ENCODE peak calls at places on chromosomes 7 and 10, in ten cellular contexts. R is suprapubic skin, P is A549, I is HepG2, T is transverse colon, F is ovary, K is SK-N-SH, X is stomach, Q is GM12878, A is sigmoid colon. M is an unnamed sample.

GRCh38 chr7:151411551-151411950 is 1.7 kb upstream of the WDR86 start:
- DNase-seq in R (no peak), Q (no peak), X (no peak), I (no peak), P (no peak), F (no peak), T (no peak), K (peak), A (no peak), M (no peak)

GRCh38 chr10:103492655-103493261 is 747 bp upstream of the NEURL1 start:
- DNase-seq in A (no peak), I (no peak), T (no peak), X (no peak), K (no peak), R (no peak), P (no peak), F (no peak), Q (no peak), M (no peak)

GRCh38 chr7:156640949-156641485 is 443 bp downstream of the RNF32 start:
- DNase-seq in X (peak), A (peak), K (no peak), R (no peak), F (no peak), T (peak), I (no peak), Q (no peak), P (peak), M (no peak)

GRCh38 chr7:140084142-140084655 is 21.4 kb upstream of the PARP12 start:
- DNase-seq in A (no peak), T (no peak), K (no peak), X (no peak), R (no peak), I (no peak), Q (no peak), P (no peak), F (no peak), M (no peak)

GRCh38 chr7:88835147-88835728 is 39.7 kb upstream of the TEX47 start:
- DNase-seq in I (peak), X (no peak), A (no peak), R (no peak), T (no peak), Q (peak), F (no peak), K (peak), P (no peak), M (peak)

GRCh38 chr10:87733081-87733480 is 73.4 kb downstream of the PAPSS2 start:
- DNase-seq in K (no peak), Q (no peak), F (no peak), A (no peak), I (no peak), R (no peak), P (no peak), T (no peak), X (no peak), M (no peak)

GRCh38 chr10:125093199-125093841 is 67.0 kb downstream of the CTBP2 start:
- DNase-seq in R (no peak), Q (no peak), K (peak), P (no peak), T (peak), A (peak), X (peak), F (peak), I (no peak), M (peak)

GRCh38 chr7:99699946-99700345 is 20.1 kb upstream of the CYP3A5 start:
- DNase-seq in I (no peak), F (no peak), P (no peak), T (peak), K (no peak), A (no peak), Q (no peak), X (no peak), R (no peak), M (no peak)

GRCh38 chr7:124652237-124652636 is 113.4 kb downstream of the GPR37 start:
- DNase-seq in P (no peak), K (no peak), R (no peak), F (no peak), I (no peak), Q (no peak), A (no peak), T (no peak), X (no peak), M (no peak)

GRCh38 chr10:122847782-122848604 is 2.3 kb upstream of the CUZD1 start:
- DNase-seq in K (no peak), Q (no peak), F (no peak), I (no peak), P (no peak), A (no peak), X (no peak), R (no peak), T (no peak), M (no peak)

GRCh38 chr10:119406888-119407777 is 135.4 kb downstream of the RGS10 start:
- DNase-seq in F (no peak), I (no peak), T (no peak), A (no peak), Q (peak), P (no peak), R (no peak), X (no peak), K (no peak), M (no peak)

GRCh38 chr10:126222736-126223511 is 165.4 kb downstream of the ADAM12 start:
- DNase-seq in K (no peak), Q (no peak), X (no peak), P (no peak), T (no peak), R (no peak), I (no peak), A (no peak), F (no peak), M (no peak)

GRCh38 chr7:18590259-18590658 is 94.7 kb downstream of the HDAC9 start:
- DNase-seq in T (no peak), Q (no peak), K (no peak), F (no peak), A (no peak), X (no peak), I (no peak), P (no peak), R (no peak), M (no peak)

GRCh38 chr7:18778594-18778993 is 283.0 kb downstream of the HDAC9 start:
- DNase-seq in F (no peak), A (no peak), X (no peak), K (no peak), R (no peak), Q (no peak), P (no peak), I (no peak), T (no peak), M (no peak)

GRCh38 chr7:68862736-68863135 is 735.5 kb upstream of the AUTS2 start:
- DNase-seq in X (no peak), P (no peak), T (no peak), R (no peak), F (no peak), I (no peak), K (no peak), Q (no peak), A (no peak), M (no peak)

GRCh38 chr10:101694674-101695403 is at the start of gene FBXW4:
- DNase-seq in X (peak), I (peak), K (peak), A (peak), T (peak), F (peak), R (peak), Q (no peak), P (peak), M (no peak)

GRCh38 chr10:14074062-14074884 is 256.5 kb downstream of the FRMD4A start:
- DNase-seq in I (peak), Q (no peak), X (peak), K (peak), R (peak), P (peak), F (peak), T (peak), A (peak), M (peak)

GRCh38 chr10:14068851-14069250 is 261.9 kb downstream of the FRMD4A start:
- DNase-seq in A (no peak), F (no peak), I (no peak), R (no peak), P (no peak), X (no peak), Q (no peak), K (no peak), T (no peak), M (no peak)

GRCh38 chr10:14066106-14066505 is 264.6 kb downstream of the FRMD4A start:
- DNase-seq in T (no peak), K (no peak), I (no peak), F (no peak), X (no peak), R (no peak), A (no peak), P (no peak), Q (no peak), M (no peak)

GRCh38 chr10:14072541-14072940 is 258.2 kb downstream of the FRMD4A start:
- DNase-seq in I (no peak), X (no peak), R (no peak), P (no peak), A (no peak), Q (no peak), F (no peak), K (no peak), T (no peak), M (no peak)

DNA sequence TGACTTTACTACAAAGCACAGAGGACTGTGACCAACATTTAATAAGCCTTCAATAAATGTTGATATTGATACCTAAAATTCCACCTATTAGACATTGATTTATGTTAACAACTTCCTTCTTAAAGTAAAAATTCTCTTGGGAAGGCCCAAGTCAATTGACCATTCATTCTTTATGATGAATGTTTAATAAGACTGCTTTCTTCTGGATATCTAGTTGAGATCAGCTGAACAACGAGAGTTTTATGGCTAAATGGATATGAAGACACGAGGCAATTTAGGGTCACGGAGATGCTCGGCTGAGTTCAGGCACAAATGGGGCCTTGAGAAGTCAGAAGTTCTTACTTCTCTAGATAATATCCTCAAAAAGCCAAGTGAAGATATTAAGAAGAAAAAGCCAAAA is 258.8 kb downstream of the FRMD4A start:
- DNase-seq in X (no peak), A (no peak), Q (no peak), R (no peak), F (no peak), P (no peak), I (no peak), K (no peak), T (no peak), M (no peak)
- TF ChIP-seq EP300 in X (no peak), A (no peak), Q (no peak), R (no peak), F (no peak), P (no peak), I (no peak), K (no peak), T (no peak), M (no peak)

DNA sequence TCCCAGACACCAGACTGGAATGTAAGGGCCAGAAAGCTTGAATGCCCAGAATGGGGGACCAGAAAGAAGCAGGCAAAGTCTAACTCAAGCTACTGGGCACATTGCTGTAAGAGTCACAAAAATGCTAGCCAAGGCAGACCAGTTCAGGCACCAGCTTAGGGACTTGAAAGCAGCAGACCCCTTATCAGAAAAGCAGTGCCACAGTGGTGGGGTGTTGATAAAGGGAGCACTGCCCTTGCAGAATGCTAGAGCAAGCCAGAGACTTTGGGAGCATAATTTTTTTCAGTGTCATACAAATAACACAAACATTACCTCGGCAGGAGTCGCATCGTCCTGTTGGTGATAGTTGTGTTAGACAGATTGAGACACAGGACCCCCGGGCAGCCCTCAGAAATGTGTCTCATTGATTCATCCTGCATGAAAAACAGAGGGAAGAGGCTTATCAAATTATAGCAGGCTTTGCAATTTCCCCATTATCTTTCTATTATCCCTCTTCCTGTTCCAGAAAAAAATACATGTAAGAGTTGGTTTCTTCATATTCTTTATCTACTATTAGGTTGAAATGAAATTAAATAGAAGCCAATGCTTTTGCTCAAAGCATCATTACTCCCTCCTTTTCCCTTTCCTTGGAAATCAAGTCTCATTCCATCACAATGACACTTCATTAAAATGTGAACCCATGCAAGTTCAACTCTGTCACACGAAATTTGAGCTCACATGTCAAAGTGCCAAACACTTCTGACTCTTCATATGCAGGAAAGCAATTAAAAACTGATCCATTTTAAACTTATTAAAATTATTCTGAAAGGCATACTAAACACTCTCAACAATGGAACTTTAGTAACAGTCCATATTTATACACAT is 13.4 kb downstream of the LRRC17 start:
- DNase-seq in R (no peak), A (no peak), P (no peak), I (no peak), Q (no peak), K (peak), T (no peak), F (no peak), X (no peak), M (no peak)
- TF ChIP-seq EP300 in R (no peak), A (no peak), P (no peak), I (no peak), Q (no peak), K (no peak), T (no peak), F (no peak), X (no peak), M (no peak)

DNA sequence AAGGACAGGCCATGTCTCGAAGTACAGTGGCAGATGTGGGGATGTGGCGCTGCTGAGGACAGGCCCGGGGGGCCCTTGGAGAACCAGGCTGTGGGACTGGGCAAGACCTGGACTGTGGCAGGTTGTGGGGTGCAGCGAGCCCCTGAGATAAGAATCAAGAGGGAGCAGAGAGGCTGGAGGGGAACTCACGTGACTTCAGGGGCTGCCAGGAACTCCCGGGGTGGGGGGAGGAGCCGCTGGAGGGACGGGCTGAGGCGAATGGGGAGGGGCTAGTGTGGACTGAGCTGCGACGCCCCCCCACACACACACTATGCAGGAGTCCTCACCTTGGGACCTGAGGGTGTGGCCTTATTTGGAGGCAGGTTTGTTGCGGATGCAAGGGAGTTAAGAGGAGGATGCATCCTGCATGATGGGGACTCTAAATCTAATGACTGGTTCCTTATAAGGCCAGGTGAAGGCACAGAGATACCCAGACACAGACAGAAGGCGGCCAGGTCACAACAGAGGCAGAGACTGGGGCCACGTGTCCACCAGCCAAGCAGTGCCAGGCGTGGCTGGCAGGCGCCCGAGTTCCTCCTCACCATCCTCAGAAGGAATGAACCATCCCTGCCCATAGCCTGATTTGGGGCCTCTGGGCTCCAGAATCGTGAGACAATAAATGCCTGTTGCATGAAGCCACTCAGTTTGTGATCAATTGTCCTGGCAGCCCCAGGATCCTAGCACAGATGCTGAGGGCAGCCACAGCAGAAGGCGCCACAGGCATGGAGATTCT is 68.8 kb upstream of the TNRC18 start:
- DNase-seq in K (peak), A (peak), R (no peak), I (no peak), Q (no peak), T (no peak), X (no peak), F (no peak), P (no peak), M (no peak)
- TF ChIP-seq EP300 in K (no peak), A (no peak), R (no peak), I (no peak), Q (no peak), T (no peak), X (no peak), F (no peak), P (no peak), M (no peak)

GRCh38 chr10:94608530-94608929 is 62.9 kb downstream of the HELLS start:
- DNase-seq in R (no peak), I (no peak), P (no peak), T (no peak), Q (no peak), F (no peak), A (no peak), K (no peak), X (no peak), M (no peak)
- TF ChIP-seq EP300 in R (no peak), I (no peak), P (no peak), T (no peak), Q (no peak), F (no peak), A (no peak), K (no peak), X (no peak), M (no peak)

GRCh38 chr7:4713183-4713784 is 31.2 kb downstream of the FOXK1 start:
- DNase-seq in A (no peak), F (no peak), Q (no peak), P (no peak), R (peak), X (no peak), I (no peak), K (no peak), T (peak), M (peak)
- TF ChIP-seq EP300 in A (no peak), F (no peak), Q (no peak), P (no peak), R (no peak), X (no peak), I (no peak), K (no peak), T (no peak), M (no peak)

DNA sequence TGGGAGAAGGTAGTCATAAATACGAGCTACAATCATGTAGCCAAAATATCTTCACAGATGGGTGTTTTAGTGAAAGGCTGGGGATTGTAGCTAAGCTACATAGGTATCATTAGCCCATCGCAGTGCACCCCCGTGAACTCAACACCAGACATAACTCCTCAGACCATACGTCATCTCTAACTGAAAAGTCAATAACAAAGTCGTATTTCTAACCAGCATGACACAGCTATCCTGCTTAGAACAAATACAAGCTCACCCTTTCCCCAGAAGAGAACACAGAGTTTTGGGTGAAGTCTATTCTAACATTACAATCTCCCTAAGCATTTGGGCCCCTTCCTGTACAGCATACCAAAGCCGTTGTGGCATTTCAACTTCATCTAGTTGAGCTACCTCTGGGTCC is 636.6 kb upstream of the DPP6 start:
- DNase-seq in P (no peak), Q (no peak), A (no peak), R (no peak), I (no peak), K (no peak), X (no peak), T (no peak), F (no peak), M (no peak)
- TF ChIP-seq EP300 in P (no peak), Q (no peak), A (no peak), R (no peak), I (no peak), K (no peak), X (no peak), T (no peak), F (no peak), M (no peak)

DNA sequence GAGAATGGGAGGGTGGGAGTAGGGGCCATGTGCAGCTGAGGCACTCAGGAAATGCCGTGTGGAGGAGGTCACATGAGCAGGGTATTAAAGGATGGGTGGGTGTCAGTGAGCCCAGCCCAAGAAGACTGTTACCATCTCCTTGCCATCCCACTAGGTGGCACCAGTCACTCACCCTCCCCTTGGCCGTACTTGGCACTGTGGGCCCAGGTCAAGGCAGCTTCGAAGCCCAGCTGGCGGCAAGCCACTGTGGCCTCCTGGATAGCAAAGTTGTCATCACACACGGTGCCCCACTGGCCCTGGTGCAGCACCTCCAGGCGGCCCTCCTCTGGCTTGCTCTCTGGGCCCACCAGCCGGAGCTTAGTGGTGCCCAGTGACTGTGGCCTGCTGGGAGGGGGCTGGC is 5.4 kb downstream of the LOXL4 start:
- DNase-seq in K (peak), Q (no peak), I (no peak), T (no peak), A (no peak), P (no peak), R (peak), F (peak), X (peak), M (no peak)
- TF ChIP-seq EP300 in K (no peak), Q (no peak), I (no peak), T (no peak), A (no peak), P (no peak), R (no peak), F (no peak), X (no peak), M (no peak)

GRCh38 chr7:91771394-91771793 is 109.1 kb downstream of the MTERF1 start:
- DNase-seq in A (no peak), Q (no peak), I (no peak), K (no peak), F (no peak), R (no peak), T (no peak), P (no peak), X (no peak), M (no peak)
- TF ChIP-seq EP300 in A (no peak), Q (no peak), I (no peak), K (no peak), F (no peak), R (no peak), T (no peak), P (no peak), X (no peak), M (no peak)

GRCh38 chr10:114408112-114408967 is 4.0 kb upstream of the AFAP1L2 start:
- DNase-seq in P (no peak), K (no peak), X (no peak), F (no peak), R (no peak), I (no peak), Q (no peak), T (no peak), A (peak), M (no peak)

GRCh38 chr10:114418109-114418508 is 13.8 kb upstream of the AFAP1L2 start:
- DNase-seq in P (no peak), A (no peak), R (no peak), T (no peak), K (no peak), X (no peak), F (no peak), Q (no peak), I (no peak), M (no peak)

GRCh38 chr10:114408968-114409444 is 4.7 kb upstream of the AFAP1L2 start:
- DNase-seq in R (no peak), K (no peak), X (no peak), P (no peak), I (no peak), F (no peak), T (no peak), Q (no peak), A (peak), M (no peak)

GRCh38 chr10:114412907-114413386 is 8.6 kb upstream of the AFAP1L2 start:
- DNase-seq in A (peak), R (no peak), I (no peak), T (no peak), F (no peak), P (peak), X (no peak), K (no peak), Q (no peak), M (no peak)

DNA sequence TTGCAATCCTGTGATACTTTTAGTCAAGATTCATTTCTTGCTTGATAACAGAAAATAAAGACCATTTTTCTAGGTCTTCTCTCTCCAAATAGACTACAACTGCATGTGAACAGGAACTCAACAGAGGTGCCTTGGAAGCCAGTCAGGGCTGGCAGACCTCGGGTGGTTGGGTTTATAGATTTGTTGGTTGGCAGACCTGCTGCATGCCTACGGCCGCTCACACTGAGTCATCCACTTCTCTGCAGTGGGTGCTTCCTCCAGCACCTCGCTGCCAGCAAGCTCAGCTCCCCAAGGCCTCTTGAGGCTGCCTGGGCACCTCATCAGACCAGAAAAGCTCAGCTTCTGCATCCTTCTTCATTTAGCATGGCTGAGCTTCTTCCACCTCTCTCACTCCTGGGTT is 9.1 kb upstream of the AFAP1L2 start:
- DNase-seq in P (peak), I (no peak), X (peak), T (no peak), F (no peak), K (no peak), Q (no peak), A (peak), R (no peak), M (no peak)
- TF ChIP-seq EP300 in P (no peak), I (no peak), X (no peak), T (no peak), F (no peak), K (no peak), Q (no peak), A (no peak), R (no peak), M (no peak)

M was measured in tibial nerve.